ENCODE peak calls at places on chromosomes 12 and 14, in six cellular contexts. E, A, Z, N, B and L are unnamed samples.

GRCh38 chr12:71014180-71014785 is 93.7 kb upstream of the PTPRR start:
- DNase-seq in N (peak), A (peak), E (peak), B (no peak), Z (no peak), L (peak)

GRCh38 chr14:35378638-35379568 is 25.6 kb downstream of the NFKBIA start:
- DNase-seq in B (no peak), N (no peak), E (no peak), A (no peak), Z (no peak), L (no peak)

GRCh38 chr12:26402648-26403047 is 207.3 kb downstream of the SSPN start:
- DNase-seq in A (no peak), E (no peak), B (no peak), N (peak), Z (no peak), L (no peak)

GRCh38 chr12:104370989-104371870 is 67.7 kb downstream of the EID3 start:
- DNase-seq in E (no peak), N (no peak), A (peak), B (no peak), Z (no peak), L (no peak)

GRCh38 chr12:105289114-105289904 is 41.2 kb upstream of the C12orf75 start:
- DNase-seq in N (no peak), E (no peak), Z (no peak), B (no peak), A (peak), L (no peak)

GRCh38 chr12:15829949-15830348 is 40.8 kb upstream of the EPS8 start:
- DNase-seq in E (no peak), N (no peak), A (peak), B (no peak), Z (peak), L (peak)

GRCh38 chr12:79827484-79827883 is 107.4 kb downstream of the PPP1R12A start:
- DNase-seq in N (no peak), A (no peak), E (no peak), B (no peak), Z (no peak), L (no peak)

GRCh38 chr12:48037267-48037915 is 33.1 kb upstream of the COL2A1 start:
- DNase-seq in B (no peak), E (no peak), Z (no peak), A (peak), N (no peak), L (no peak)

GRCh38 chr14:29941401-29941800 is 13.8 kb upstream of the PRKD1 start:
- DNase-seq in A (no peak), Z (no peak), B (no peak), E (no peak), N (no peak), L (no peak)

GRCh38 chr12:131994589-131994988 is 44.8 kb downstream of the EP400 start:
- DNase-seq in A (no peak), N (no peak), Z (no peak), E (no peak), B (no peak), L (no peak)

GRCh38 chr12:122243965-122244364 is 18.1 kb upstream of the DIABLO start:
- DNase-seq in Z (no peak), A (no peak), B (no peak), N (no peak), E (no peak), L (no peak)

GRCh38 chr12:263574-263973 is 938 bp upstream of the SLC6A13 start:
- DNase-seq in E (no peak), N (no peak), Z (no peak), A (peak), B (no peak), L (no peak)

GRCh38 chr14:27587103-27587502 is 989.3 kb upstream of the NOVA1 start:
- DNase-seq in N (no peak), E (no peak), Z (no peak), A (no peak), B (no peak), L (no peak)

GRCh38 chr14:52042371-52043037 is 26.4 kb downstream of the NID2 start:
- DNase-seq in N (no peak), Z (no peak), A (no peak), E (no peak), B (no peak), L (no peak)

GRCh38 chr12:89665556-89665955 is 43.1 kb downstream of the ATP2B1 start:
- DNase-seq in B (no peak), E (no peak), Z (no peak), A (no peak), N (no peak), L (peak)

GRCh38 chr12:94318178-94318577 is 141.5 kb downstream of the CEP83 start:
- DNase-seq in Z (no peak), A (no peak), B (no peak), E (no peak), N (no peak), L (no peak)

GRCh38 chr12:10584415-10584814 is 29.0 kb downstream of the MAGOHB start:
- DNase-seq in B (no peak), E (no peak), Z (no peak), A (peak), N (no peak), L (no peak)

GRCh38 chr12:115049617-115050016 is 365.6 kb upstream of the TBX3 start:
- DNase-seq in Z (no peak), N (no peak), A (peak), E (no peak), B (no peak), L (no peak)

GRCh38 chr12:49664591-49665146 is 41.3 kb downstream of the PRPF40B start:
- DNase-seq in N (no peak), E (no peak), B (no peak), A (no peak), Z (no peak), L (no peak)

GRCh38 chr12:69389836-69390235 is 30.3 kb downstream of the YEATS4 start:
- DNase-seq in Z (no peak), N (no peak), E (no peak), B (no peak), A (peak), L (no peak)

GRCh38 chr14:61498811-61499210 is 177.4 kb downstream of the PRKCH start:
- DNase-seq in Z (no peak), E (no peak), N (no peak), B (no peak), A (peak), L (peak)

GRCh38 chr12:109726106-109726497 is 12.5 kb downstream of the FAM222A start:
- DNase-seq in Z (no peak), E (no peak), B (no peak), A (no peak), N (no peak), L (no peak)

GRCh38 chr14:37588667-37588955 is 6.4 kb downstream of the FOXA1 start:
- DNase-seq in N (no peak), E (no peak), Z (no peak), B (no peak), A (no peak), L (no peak)

GRCh38 chr14:101007765-101008164 is 104.2 kb upstream of the RTL1 start:
- DNase-seq in Z (no peak), B (no peak), A (no peak), E (peak), N (no peak), L (no peak)

GRCh38 chr12:86081798-86082197 is 174.4 kb downstream of the MGAT4C start:
- DNase-seq in E (no peak), A (no peak), N (no peak), B (no peak), Z (no peak), L (no peak)

GRCh38 chr12:118010903-118011302 is 5.6 kb upstream of the RFC5 start:
- DNase-seq in E (no peak), B (no peak), Z (no peak), A (no peak), N (no peak), L (no peak)

GRCh38 chr14:93496856-93497255 is 66.1 kb downstream of the UNC79 start:
- DNase-seq in Z (no peak), E (no peak), A (no peak), N (no peak), B (no peak), L (no peak)

GRCh38 chr14:61838661-61839060 is 76.4 kb downstream of the SNAPC1 start:
- DNase-seq in N (no peak), A (peak), E (no peak), B (no peak), Z (no peak), L (no peak)

GRCh38 chr14:99166506-99166905 is 105.5 kb downstream of the BCL11B start:
- DNase-seq in B (no peak), N (no peak), Z (no peak), A (no peak), E (no peak), L (no peak)

GRCh38 chr12:110824342-110824741 is 22.4 kb upstream of the CCDC63 start:
- DNase-seq in A (no peak), B (no peak), Z (no peak), N (no peak), E (no peak), L (no peak)

GRCh38 chr12:2258035-2258434 is 205.2 kb downstream of the CACNA1C start:
- DNase-seq in Z (no peak), N (no peak), A (no peak), B (no peak), E (no peak), L (no peak)

GRCh38 chr12:132154941-132155770 is 10.9 kb downstream of the NOC4L start:
- DNase-seq in Z (peak), N (no peak), B (peak), E (no peak), A (no peak), L (no peak)

GRCh38 chr14:89746654-89747053 is 207.9 kb downstream of the EFCAB11 start:
- DNase-seq in A (no peak), B (no peak), Z (no peak), N (no peak), E (no peak), L (no peak)

GRCh38 chr12:89117448-89118034 is 234.8 kb downstream of the DUSP6 start:
- DNase-seq in Z (no peak), E (no peak), B (no peak), N (peak), A (peak), L (no peak)

GRCh38 chr12:53505555-53506449 is 1.5 kb downstream of the NPFF start:
- DNase-seq in Z (no peak), A (no peak), E (no peak), N (no peak), B (no peak), L (no peak)

GRCh38 chr14:25150934-25151790 is 101.2 kb upstream of the STXBP6 start:
- DNase-seq in N (peak), B (no peak), A (peak), Z (no peak), E (peak), L (no peak)

GRCh38 chr12:131076791-131077747 is 123.4 kb downstream of the ADGRD1 start:
- DNase-seq in Z (no peak), A (no peak), N (no peak), B (no peak), E (no peak), L (no peak)

GRCh38 chr14:88798161-88798560 is 5.4 kb upstream of the EML5 start:
- DNase-seq in A (no peak), E (no peak), Z (no peak), N (no peak), B (peak), L (no peak)

GRCh38 chr12:30822385-30823139 is 67.8 kb upstream of the CAPRIN2 start:
- DNase-seq in B (no peak), A (peak), E (no peak), Z (peak), N (no peak), L (no peak)

GRCh38 chr14:102196436-102197230 is 56.9 kb downstream of the WDR20 start:
- DNase-seq in N (no peak), B (no peak), Z (no peak), A (no peak), E (no peak), L (no peak)

GRCh38 chr12:129615001-129615400 is 288.8 kb downstream of the TMEM132D start:
- DNase-seq in A (no peak), E (no peak), B (no peak), Z (no peak), N (no peak), L (no peak)
- H3K4me3 ChIP-seq in A (no peak), E (no peak), B (no peak), Z (no peak), N (no peak), L (no peak)

DNA sequence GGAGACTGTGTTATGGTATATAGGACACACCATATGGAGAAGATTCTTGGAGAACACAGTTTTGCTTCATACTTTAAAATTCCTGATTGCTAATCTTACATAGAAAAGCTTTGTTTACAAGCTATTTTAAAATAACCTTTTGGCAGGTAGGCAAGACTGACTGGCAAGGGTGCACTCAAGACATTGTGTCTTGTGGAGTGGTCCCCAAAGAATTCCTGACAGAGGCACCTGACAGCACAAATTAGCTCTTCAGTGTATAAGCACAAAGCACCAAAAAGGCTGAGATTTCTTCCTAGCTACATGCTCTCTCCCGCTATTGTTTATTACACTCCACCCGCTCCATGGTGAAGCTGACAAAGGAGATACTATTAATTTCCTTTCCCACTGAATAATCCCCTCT is 139.3 kb downstream of the MON2 start:
- DNase-seq in Z (no peak), N (no peak), E (no peak), A (no peak), B (no peak), L (no peak)
- H3K4me3 ChIP-seq in Z (no peak), N (no peak), E (no peak), A (no peak), B (no peak), L (no peak)

GRCh38 chr12:67826946-67827719 is 162.1 kb upstream of the IFNG-AS1 start:
- DNase-seq in A (peak), B (no peak), N (no peak), E (no peak), Z (no peak), L (no peak)
- H3K4me3 ChIP-seq in A (peak), B (no peak), N (no peak), E (no peak), Z (peak), L (peak)

GRCh38 chr12:75945581-75945980 is 86.0 kb downstream of the PHLDA1 start:
- DNase-seq in B (no peak), A (no peak), Z (no peak), E (no peak), N (no peak), L (no peak)

GRCh38 chr12:75944097-75944904 is 87.3 kb downstream of the PHLDA1 start:
- DNase-seq in E (peak), B (no peak), A (peak), N (peak), Z (no peak), L (peak)

GRCh38 chr12:75947171-75947723 is 84.3 kb downstream of the PHLDA1 start:
- DNase-seq in Z (no peak), B (no peak), N (no peak), A (no peak), E (no peak), L (no peak)

GRCh38 chr12:75943730-75944096 is 87.9 kb downstream of the PHLDA1 start:
- DNase-seq in A (no peak), B (no peak), Z (no peak), E (no peak), N (no peak), L (no peak)

GRCh38 chr12:75944905-75945412 is 86.6 kb downstream of the PHLDA1 start:
- DNase-seq in E (no peak), Z (no peak), A (no peak), B (no peak), N (no peak), L (no peak)
- H3K4me3 ChIP-seq in E (no peak), Z (no peak), A (no peak), B (no peak), N (no peak), L (no peak)

DNA sequence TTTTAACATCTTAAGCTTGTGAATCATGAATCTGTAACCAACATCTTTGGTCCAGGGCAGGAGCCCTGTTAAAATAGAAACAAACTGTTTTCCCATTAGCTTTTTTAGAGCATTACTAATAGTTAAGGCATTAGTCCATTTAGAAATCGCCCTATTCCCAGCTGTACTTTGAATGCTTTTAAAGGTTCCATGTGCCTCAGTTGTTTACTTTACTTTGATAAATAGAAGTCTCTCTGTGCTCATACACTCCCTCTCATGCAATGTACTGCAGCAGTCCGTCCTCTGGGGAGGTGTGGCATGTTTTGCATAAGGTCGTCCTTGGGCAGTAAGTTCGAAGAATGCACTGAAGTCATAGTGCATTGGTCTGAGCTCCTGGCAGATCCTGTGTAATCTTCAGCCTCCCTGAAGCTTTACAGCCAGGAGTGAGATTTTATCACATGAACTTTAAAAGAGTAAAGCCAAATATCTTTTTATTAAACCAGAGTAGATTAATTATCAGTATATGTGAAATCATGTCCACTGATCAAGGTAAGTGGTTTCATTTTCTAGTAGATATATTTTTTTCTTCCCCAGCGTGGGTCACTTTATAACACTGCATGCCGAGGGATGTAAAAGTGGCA is 134.7 kb downstream of the FGD4 start:
- DNase-seq in E (peak), B (no peak), Z (peak), A (peak), N (peak), L (peak)
- H3K4me3 ChIP-seq in E (no peak), B (no peak), Z (peak), A (peak), N (no peak), L (peak)

GRCh38 chr14:73237786-73238261 is 518 bp downstream of the PAPLN start:
- DNase-seq in B (no peak), E (no peak), Z (no peak), N (no peak), A (no peak), L (no peak)
- H3K4me3 ChIP-seq in B (no peak), E (peak), Z (peak), N (peak), A (no peak), L (peak)

GRCh38 chr12:6647083-6647604 is at the start of gene ACRBP:
- DNase-seq in E (no peak), A (peak), B (no peak), N (no peak), Z (peak), L (no peak)
- H3K4me3 ChIP-seq in E (no peak), A (peak), B (no peak), N (no peak), Z (peak), L (peak)

GRCh38 chr14:73755434-73756014 is 41.3 kb upstream of the PNMA1 start:
- DNase-seq in A (no peak), Z (peak), E (peak), B (no peak), N (no peak), L (no peak)

GRCh38 chr14:73753043-73753886 is 39.1 kb upstream of the PNMA1 start:
- DNase-seq in N (no peak), A (no peak), E (no peak), Z (peak), B (peak), L (no peak)

GRCh38 chr14:73754911-73755360 is 40.8 kb upstream of the PNMA1 start:
- DNase-seq in B (no peak), Z (peak), A (peak), N (no peak), E (no peak), L (no peak)

GRCh38 chr14:73752297-73752992 is 38.3 kb upstream of the PNMA1 start:
- DNase-seq in N (no peak), Z (peak), E (peak), A (peak), B (no peak), L (peak)

GRCh38 chr14:73753887-73754880 is 40.0 kb upstream of the PNMA1 start:
- DNase-seq in B (no peak), N (no peak), Z (peak), A (no peak), E (peak), L (no peak)
- H3K4me3 ChIP-seq in B (no peak), N (no peak), Z (peak), A (no peak), E (peak), L (peak)

GRCh38 chr12:40225984-40226602 is 1.3 kb downstream of the LRRK2 start:
- DNase-seq in E (peak), B (no peak), N (no peak), Z (no peak), A (no peak), L (no peak)
- H3K4me3 ChIP-seq in E (peak), B (no peak), N (no peak), Z (peak), A (no peak), L (no peak)

GRCh38 chr14:104650057-104650980 is 39.1 kb upstream of the INF2 start:
- DNase-seq in B (peak), Z (peak), A (peak), E (peak), N (no peak), L (no peak)
- H3K4me3 ChIP-seq in B (peak), Z (peak), A (peak), E (peak), N (peak), L (peak)